ENCODE peak calls at places on chromosomes 2 and 18, in five cellular contexts. A is SK-N-MC, T is sigmoid colon, C is transverse colon, V is Panc1. N is an unnamed sample.

GRCh38 chr2:85888020-85888744 is 608 bp downstream of the ST3GAL5 start:
- DNase-seq in A (no peak), T (peak; percentile 75), C (peak; percentile 29), V (no peak), N (no peak)

GRCh38 chr2:132815522-132815921 is 145.5 kb upstream of the LYPD1 start:
- DNase-seq in A (no peak), T (no peak), C (no peak), V (no peak), N (no peak)

GRCh38 chr2:107685587-107685986 is 141.1 kb upstream of the RGPD4 start:
- DNase-seq in A (no peak), T (no peak), C (no peak), V (no peak), N (no peak)

GRCh38 chr2:177466337-177467195 is 74.0 kb downstream of the AGPS start:
- DNase-seq in A (no peak), T (no peak), C (no peak), V (no peak), N (no peak)

GRCh38 chr18:78431606-78432005 is 548.0 kb upstream of the SALL3 start:
- DNase-seq in A (no peak), T (no peak), C (no peak), V (no peak), N (no peak)

GRCh38 chr2:211860224-211860623 is 678.4 kb downstream of the ERBB4 start:
- DNase-seq in A (no peak), T (no peak), C (no peak), V (no peak), N (no peak)

GRCh38 chr18:48365965-48366364 is 43.2 kb downstream of the ZBTB7C start:
- DNase-seq in A (no peak), T (no peak), C (no peak), V (no peak), N (no peak)

GRCh38 chr2:85604568-85605339 is 2.3 kb upstream of the TMEM150A start:
- DNase-seq in A (no peak), T (no peak), C (no peak), V (no peak), N (no peak)

GRCh38 chr2:127053731-127054603 is 53.0 kb downstream of the BIN1 start:
- DNase-seq in A (no peak), T (peak; percentile 64), C (peak; percentile 58), V (no peak), N (peak; percentile 26)

GRCh38 chr18:8001711-8002110 is 434.6 kb downstream of the PTPRM start:
- DNase-seq in A (no peak), T (no peak), C (no peak), V (no peak), N (no peak)

GRCh38 chr2:241187835-241188234 is 642 bp upstream of the ANO7 start:
- DNase-seq in A (no peak), T (no peak), C (no peak), V (no peak), N (no peak)

GRCh38 chr2:23649819-23650218 is 264.8 kb downstream of the KLHL29 start:
- DNase-seq in A (no peak), T (no peak), C (no peak), V (no peak), N (no peak)
- TF ChIP-seq POLR2AphosphoS5 in A (no peak), T (no peak), C (no peak), V (no peak), N (no peak)

GRCh38 chr2:233692648-233693047 is at the start of gene UGT1A6:
- DNase-seq in A (no peak), T (no peak), C (no peak), V (no peak), N (no peak)

GRCh38 chr2:233689498-233689897 is 3.2 kb upstream of the UGT1A6 start:
- DNase-seq in A (no peak), T (no peak), C (no peak), V (no peak), N (no peak)

GRCh38 chr2:233690444-233690843 is 2.2 kb upstream of the UGT1A6 start:
- DNase-seq in A (no peak), T (no peak), C (no peak), V (no peak), N (no peak)

GRCh38 chr2:233693963-233694362 is 1.3 kb downstream of the UGT1A6 start:
- DNase-seq in A (no peak), T (no peak), C (no peak), V (no peak), N (no peak)

DNA sequence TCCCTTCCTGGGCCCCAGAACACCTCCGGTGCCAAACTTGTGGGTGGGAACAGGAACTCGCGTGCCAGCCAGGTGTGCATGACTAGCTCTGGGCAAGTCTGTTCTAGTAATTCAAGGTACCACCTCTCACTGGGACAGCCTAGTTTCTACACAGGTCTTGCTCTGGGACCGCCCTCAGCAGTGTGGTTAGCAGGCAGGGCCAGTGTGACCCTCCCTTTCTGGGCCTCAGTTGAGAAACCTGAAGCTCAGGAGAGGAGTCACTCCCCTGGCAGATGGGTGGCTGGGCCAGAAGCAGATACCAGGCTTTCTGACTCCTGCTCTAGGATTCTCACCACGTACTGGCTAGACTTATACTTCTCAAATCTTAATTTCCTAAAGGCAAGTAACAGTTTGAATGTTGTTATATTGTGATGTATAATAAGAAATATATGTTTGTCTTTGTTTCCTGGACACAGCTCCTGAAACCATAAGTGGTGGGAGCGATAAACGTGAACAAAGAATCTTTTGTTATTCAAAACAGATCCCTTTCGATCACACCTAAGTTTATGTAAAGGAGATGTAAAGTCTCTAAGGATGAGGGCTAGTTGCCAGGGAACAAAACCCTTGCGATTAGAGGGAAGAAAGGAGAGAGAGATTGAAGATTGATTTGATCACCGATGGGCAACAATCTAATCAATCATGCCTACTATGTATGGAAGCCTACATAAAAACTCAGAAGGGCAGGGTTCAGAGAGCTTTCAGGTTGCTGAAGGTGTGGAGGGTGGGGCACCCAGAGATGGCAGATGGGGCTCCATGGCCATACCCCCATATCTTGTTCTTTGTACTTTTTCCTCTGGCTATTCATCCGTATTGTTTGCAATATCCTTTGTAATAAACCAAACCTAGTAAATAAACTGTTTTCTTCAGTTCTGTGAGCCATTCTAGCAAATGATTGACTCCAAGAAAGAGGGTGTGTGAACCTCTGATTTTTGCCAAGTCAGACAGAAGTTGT is 952 bp upstream of the UGT1A6 start:
- DNase-seq in A (no peak), T (no peak), C (peak; percentile 69), V (no peak), N (no peak)
- TF ChIP-seq POLR2AphosphoS5 in A (no peak), T (no peak), C (no peak), V (no peak), N (no peak)

GRCh38 chr2:207887570-207887969 is 117.9 kb upstream of the FZD5 start:
- DNase-seq in A (no peak), T (no peak), C (no peak), V (no peak), N (no peak)
- TF ChIP-seq POLR2AphosphoS5 in A (no peak), T (no peak), C (no peak), V (no peak), N (no peak)

GRCh38 chr2:73285162-73285739 is 973 bp upstream of the FBXO41 start:
- DNase-seq in A (no peak), T (no peak), C (peak; percentile 31), V (no peak), N (no peak)
- TF ChIP-seq POLR2AphosphoS5 in A (no peak), T (no peak), C (no peak), V (no peak), N (peak; percentile 71)

DNA sequence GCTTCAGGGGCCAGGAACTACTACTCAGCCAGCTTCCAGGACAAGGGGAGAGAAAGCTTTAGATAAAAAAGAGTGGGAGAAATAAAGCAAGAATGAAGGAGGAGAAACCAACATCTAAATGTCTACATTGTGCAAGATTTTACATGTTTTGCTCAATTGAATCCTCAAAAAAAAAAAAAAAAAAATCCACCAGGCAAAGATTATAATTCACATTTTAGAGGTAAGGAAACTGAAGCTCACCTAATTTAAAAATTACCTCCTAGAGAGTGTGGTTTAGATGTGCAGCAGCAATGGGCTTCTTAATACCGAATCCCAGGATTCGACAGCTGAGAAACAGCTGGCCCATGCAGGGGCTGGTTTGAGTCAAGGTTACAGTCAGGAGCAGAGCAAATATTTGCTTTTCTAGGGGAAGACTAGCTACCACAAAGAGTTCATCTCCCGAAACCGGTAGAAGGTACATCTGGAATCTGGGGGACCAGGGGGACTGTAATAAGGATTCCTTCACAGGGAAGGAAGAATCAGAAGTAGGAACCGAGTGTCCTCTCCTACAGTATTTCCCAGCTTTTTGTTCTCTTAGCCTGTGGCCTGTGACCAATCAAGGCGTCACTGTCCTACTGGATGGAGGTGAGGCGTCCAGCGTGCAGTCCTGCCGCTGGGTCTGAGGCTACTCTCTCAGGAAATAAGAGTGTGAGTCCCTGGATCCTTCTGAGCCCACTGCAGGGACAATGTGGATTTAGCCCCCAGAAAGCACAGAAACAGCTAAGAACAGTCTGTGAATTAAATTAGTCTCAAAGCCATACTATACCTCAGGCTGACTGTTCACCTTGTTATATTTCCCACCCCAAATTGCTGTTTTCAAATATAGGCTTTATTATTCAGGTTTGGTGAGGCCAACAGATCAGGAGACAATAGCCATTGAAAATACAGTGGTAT is 42.3 kb downstream of the IL1R2 start:
- DNase-seq in A (no peak), T (no peak), C (no peak), V (no peak), N (no peak)
- TF ChIP-seq POLR2AphosphoS5 in A (no peak), T (no peak), C (no peak), V (no peak), N (no peak)

DNA sequence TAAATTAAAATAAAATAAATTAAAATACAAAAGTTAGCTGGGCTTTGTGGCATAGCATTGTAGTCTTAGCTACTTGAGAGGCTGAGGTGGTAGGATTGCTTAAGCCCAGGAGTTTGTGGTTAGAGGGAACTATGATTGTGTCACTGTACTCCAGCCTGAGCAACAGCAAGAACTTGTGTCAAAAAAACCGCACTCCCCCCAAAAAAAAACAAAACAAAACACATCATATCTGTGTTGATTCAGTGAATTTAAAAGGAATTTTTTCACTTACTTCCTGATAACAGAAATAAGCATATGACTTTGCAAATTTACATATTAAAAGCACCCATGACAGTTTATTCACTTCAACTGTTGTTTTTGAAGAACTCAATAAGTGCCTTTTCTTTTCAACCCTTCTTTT is 68.1 kb upstream of the PELI1 start:
- DNase-seq in A (no peak), T (no peak), C (no peak), V (no peak), N (no peak)
- TF ChIP-seq POLR2AphosphoS5 in A (no peak), T (no peak), C (no peak), V (no peak), N (no peak)

DNA sequence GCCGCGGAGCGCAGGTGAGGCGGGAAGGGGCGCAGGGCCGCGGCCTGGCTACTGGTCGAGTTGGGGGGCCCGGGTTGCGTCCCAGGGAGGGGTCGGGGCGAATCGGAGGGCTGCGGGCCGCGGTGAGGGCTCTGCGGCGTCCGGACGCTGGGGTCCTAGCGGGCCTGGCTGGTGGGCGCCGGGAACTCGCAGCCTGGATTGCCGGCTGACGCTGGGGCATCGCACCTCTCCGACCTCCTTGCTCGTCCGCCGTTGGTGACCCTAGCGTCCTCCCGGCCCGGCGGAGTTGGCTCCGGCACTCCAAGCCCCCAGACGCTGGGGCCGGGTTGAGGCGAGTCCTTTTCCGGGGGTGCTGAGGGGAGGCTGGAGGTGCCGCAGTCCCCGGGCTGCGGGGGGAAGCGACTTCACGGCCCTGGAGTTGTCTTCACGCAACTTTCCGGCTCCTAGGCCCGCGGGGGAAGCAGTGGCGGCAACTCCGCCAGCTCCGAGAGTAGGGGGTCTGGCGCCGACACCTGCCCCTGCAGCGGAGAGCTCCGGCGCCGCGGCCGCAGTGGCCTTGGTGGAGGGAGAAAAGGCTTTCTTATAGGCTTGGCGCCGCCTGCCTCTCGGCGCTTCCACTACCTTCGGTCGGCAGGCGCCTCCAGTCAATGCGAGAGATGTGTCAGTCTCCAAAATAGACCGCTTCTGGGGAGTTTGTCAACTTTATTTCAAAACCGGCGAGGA is 70.3 kb downstream of the HAUS1 start:
- DNase-seq in A (no peak), T (no peak), C (peak; percentile 20), V (no peak), N (peak; percentile 46)
- TF ChIP-seq POLR2AphosphoS5 in A (no peak), T (no peak), C (no peak), V (no peak), N (no peak)

N was measured in GM12892.